ENCODE peak calls at places on chromosome X, in six cellular contexts. One of them, this sample, is unnamed.

GRCh38 chrX:16196829-16197228 is 29.5 kb downstream of the MAGEB17 start:
- DNase-seq in RPMI8226: no peak
- DNase-seq in psoas muscle: no peak
- DNase-seq in SIG-M5: no peak
- DNase-seq in caudate nucleus: no peak
- DNase-seq in pons: no peak
- DNase-seq in this sample: no peak

GRCh38 chrX:127490000-127490399 is 562.2 kb downstream of the ACTRT1 start:
- DNase-seq in RPMI8226: no peak
- DNase-seq in psoas muscle: no peak
- DNase-seq in SIG-M5: no peak
- DNase-seq in caudate nucleus: no peak
- DNase-seq in pons: no peak
- DNase-seq in this sample: no peak

GRCh38 chrX:80576815-80577533 is 156.7 kb downstream of the TENT5D start:
- DNase-seq in RPMI8226: no peak
- DNase-seq in psoas muscle: no peak
- DNase-seq in SIG-M5: no peak
- DNase-seq in caudate nucleus: no peak
- DNase-seq in pons: no peak
- DNase-seq in this sample: no peak

GRCh38 chrX:110317079-110317819 is 636 bp downstream of the AMMECR1 start:
- DNase-seq in RPMI8226: peak
- DNase-seq in psoas muscle: peak
- DNase-seq in SIG-M5: no peak
- DNase-seq in caudate nucleus: peak
- DNase-seq in pons: peak
- DNase-seq in this sample: no peak

GRCh38 chrX:17584248-17584681 is 153.0 kb upstream of the SCML1 start:
- DNase-seq in RPMI8226: no peak
- DNase-seq in psoas muscle: no peak
- DNase-seq in SIG-M5: no peak
- DNase-seq in caudate nucleus: no peak
- DNase-seq in pons: no peak
- DNase-seq in this sample: no peak

GRCh38 chrX:68846536-68846935 is 17.7 kb downstream of the EFNB1 start:
- DNase-seq in RPMI8226: no peak
- DNase-seq in psoas muscle: no peak
- DNase-seq in SIG-M5: no peak
- DNase-seq in caudate nucleus: no peak
- DNase-seq in pons: no peak
- DNase-seq in this sample: no peak

GRCh38 chrX:41047878-41048534 is 37.2 kb upstream of the USP9X start:
- DNase-seq in RPMI8226: no peak
- DNase-seq in psoas muscle: no peak
- DNase-seq in SIG-M5: no peak
- DNase-seq in caudate nucleus: no peak
- DNase-seq in pons: no peak
- DNase-seq in this sample: no peak

GRCh38 chrX:106612403-106612789 is 618 bp downstream of the RADX start:
- DNase-seq in RPMI8226: no peak
- DNase-seq in psoas muscle: no peak
- DNase-seq in SIG-M5: no peak
- DNase-seq in caudate nucleus: no peak
- DNase-seq in pons: peak
- DNase-seq in this sample: no peak

GRCh38 chrX:5306654-5307121 is 922.0 kb downstream of the NLGN4X start:
- DNase-seq in RPMI8226: no peak
- DNase-seq in psoas muscle: no peak
- DNase-seq in SIG-M5: no peak
- DNase-seq in caudate nucleus: no peak
- DNase-seq in pons: no peak
- DNase-seq in this sample: no peak

GRCh38 chrX:19214248-19214787 is 92.0 kb upstream of the ADGRG2 start:
- DNase-seq in RPMI8226: no peak
- DNase-seq in psoas muscle: no peak
- DNase-seq in SIG-M5: no peak
- DNase-seq in caudate nucleus: no peak
- DNase-seq in pons: no peak
- DNase-seq in this sample: no peak

GRCh38 chrX:19865567-19866363 is 21.6 kb downstream of the SH3KBP1 start:
- DNase-seq in RPMI8226: no peak
- DNase-seq in psoas muscle: no peak
- DNase-seq in SIG-M5: peak
- DNase-seq in caudate nucleus: no peak
- DNase-seq in pons: peak
- DNase-seq in this sample: no peak

GRCh38 chrX:17535229-17535628 is 160.2 kb downstream of the NHS start:
- DNase-seq in RPMI8226: peak
- DNase-seq in psoas muscle: no peak
- DNase-seq in SIG-M5: no peak
- DNase-seq in caudate nucleus: no peak
- DNase-seq in pons: no peak
- DNase-seq in this sample: no peak

GRCh38 chrX:24423960-24424359 is 41.1 kb upstream of the PDK3 start:
- DNase-seq in RPMI8226: no peak
- DNase-seq in psoas muscle: no peak
- DNase-seq in SIG-M5: no peak
- DNase-seq in caudate nucleus: no peak
- DNase-seq in pons: no peak
- DNase-seq in this sample: no peak

GRCh38 chrX:48957477-48957826 is at the start of gene OTUD5:
- DNase-seq in RPMI8226: no peak
- DNase-seq in psoas muscle: peak
- DNase-seq in SIG-M5: no peak
- DNase-seq in caudate nucleus: peak
- DNase-seq in pons: no peak
- DNase-seq in this sample: no peak

GRCh38 chrX:79117078-79117477 is 27.4 kb upstream of the GPR174 start:
- DNase-seq in RPMI8226: no peak
- DNase-seq in psoas muscle: no peak
- DNase-seq in SIG-M5: no peak
- DNase-seq in caudate nucleus: no peak
- DNase-seq in pons: no peak
- DNase-seq in this sample: no peak

GRCh38 chrX:53128097-53128749 is 34.3 kb downstream of the KANTR start:
- DNase-seq in RPMI8226: no peak
- DNase-seq in psoas muscle: no peak
- DNase-seq in SIG-M5: no peak
- DNase-seq in caudate nucleus: no peak
- DNase-seq in pons: no peak
- DNase-seq in this sample: no peak

GRCh38 chrX:112341598-112341997 is 259.0 kb upstream of the TRPC5 start:
- DNase-seq in RPMI8226: no peak
- DNase-seq in psoas muscle: no peak
- DNase-seq in SIG-M5: no peak
- DNase-seq in caudate nucleus: no peak
- DNase-seq in pons: no peak
- DNase-seq in this sample: no peak

GRCh38 chrX:37599735-37600134 is 28.3 kb downstream of the LANCL3 start:
- DNase-seq in RPMI8226: peak
- DNase-seq in psoas muscle: no peak
- DNase-seq in SIG-M5: no peak
- DNase-seq in caudate nucleus: no peak
- DNase-seq in pons: no peak
- DNase-seq in this sample: no peak

GRCh38 chrX:41596586-41596985 is 92.2 kb upstream of the GPR34 start:
- DNase-seq in RPMI8226: no peak
- DNase-seq in psoas muscle: no peak
- DNase-seq in SIG-M5: no peak
- DNase-seq in caudate nucleus: no peak
- DNase-seq in pons: no peak
- DNase-seq in this sample: no peak

GRCh38 chrX:24996096-24996709 is 19.6 kb downstream of the ARX start:
- DNase-seq in RPMI8226: no peak
- DNase-seq in psoas muscle: no peak
- DNase-seq in SIG-M5: no peak
- DNase-seq in caudate nucleus: no peak
- DNase-seq in pons: no peak
- DNase-seq in this sample: no peak

GRCh38 chrX:151161690-151162089 is 14.7 kb upstream of the GPR50 start:
- DNase-seq in RPMI8226: no peak
- DNase-seq in psoas muscle: no peak
- DNase-seq in SIG-M5: no peak
- DNase-seq in caudate nucleus: no peak
- DNase-seq in pons: no peak
- DNase-seq in this sample: no peak

GRCh38 chrX:68238568-68238967 is 194.7 kb downstream of the OPHN1 start:
- DNase-seq in RPMI8226: peak
- DNase-seq in psoas muscle: no peak
- DNase-seq in SIG-M5: no peak
- DNase-seq in caudate nucleus: no peak
- DNase-seq in pons: no peak
- DNase-seq in this sample: no peak

GRCh38 chrX:39335447-39336235 is 534.4 kb downstream of the MID1IP1 start:
- DNase-seq in RPMI8226: peak
- DNase-seq in psoas muscle: no peak
- DNase-seq in SIG-M5: no peak
- DNase-seq in caudate nucleus: no peak
- DNase-seq in pons: no peak
- DNase-seq in this sample: no peak

GRCh38 chrX:154458954-154459829 is 1.1 kb downstream of the PLXNA3 start:
- DNase-seq in RPMI8226: peak
- DNase-seq in psoas muscle: no peak
- DNase-seq in SIG-M5: no peak
- DNase-seq in caudate nucleus: no peak
- DNase-seq in pons: no peak
- DNase-seq in this sample: no peak

GRCh38 chrX:45344597-45344996 is 143.9 kb upstream of the DIPK2B start:
- DNase-seq in RPMI8226: no peak
- DNase-seq in psoas muscle: no peak
- DNase-seq in SIG-M5: no peak
- DNase-seq in caudate nucleus: no peak
- DNase-seq in pons: no peak
- DNase-seq in this sample: peak

GRCh38 chrX:130086414-130087207 is 23.7 kb downstream of the ELF4 start:
- DNase-seq in RPMI8226: no peak
- DNase-seq in psoas muscle: no peak
- DNase-seq in SIG-M5: peak
- DNase-seq in caudate nucleus: no peak
- DNase-seq in pons: no peak
- DNase-seq in this sample: no peak

GRCh38 chrX:106959897-106960296 is 39.7 kb downstream of the CLDN2 start:
- DNase-seq in RPMI8226: no peak
- DNase-seq in psoas muscle: no peak
- DNase-seq in SIG-M5: no peak
- DNase-seq in caudate nucleus: no peak
- DNase-seq in pons: peak
- DNase-seq in this sample: no peak

GRCh38 chrX:21723814-21724213 is 34.1 kb downstream of the SMPX start:
- DNase-seq in RPMI8226: no peak
- DNase-seq in psoas muscle: no peak
- DNase-seq in SIG-M5: no peak
- DNase-seq in caudate nucleus: no peak
- DNase-seq in pons: no peak
- DNase-seq in this sample: no peak

GRCh38 chrX:18617351-18617750 is 54.6 kb downstream of the RS1 start:
- DNase-seq in RPMI8226: no peak
- DNase-seq in psoas muscle: no peak
- DNase-seq in SIG-M5: no peak
- DNase-seq in caudate nucleus: no peak
- DNase-seq in pons: no peak
- DNase-seq in this sample: peak

GRCh38 chrX:68838571-68838910 is 9.7 kb downstream of the EFNB1 start:
- DNase-seq in RPMI8226: no peak
- DNase-seq in psoas muscle: no peak
- DNase-seq in SIG-M5: no peak
- DNase-seq in caudate nucleus: no peak
- DNase-seq in pons: no peak
- DNase-seq in this sample: no peak

GRCh38 chrX:49282647-49283011 is 13.0 kb downstream of the PPP1R3F start:
- DNase-seq in RPMI8226: no peak
- DNase-seq in psoas muscle: no peak
- DNase-seq in SIG-M5: no peak
- DNase-seq in caudate nucleus: no peak
- DNase-seq in pons: peak
- DNase-seq in this sample: peak

GRCh38 chrX:86946569-86946968 is 571.0 kb upstream of the KLHL4 start:
- DNase-seq in RPMI8226: peak
- DNase-seq in psoas muscle: no peak
- DNase-seq in SIG-M5: no peak
- DNase-seq in caudate nucleus: no peak
- DNase-seq in pons: peak
- DNase-seq in this sample: no peak

GRCh38 chrX:18098704-18099103 is 122.0 kb downstream of the BEND2 start:
- DNase-seq in RPMI8226: no peak
- DNase-seq in psoas muscle: no peak
- DNase-seq in SIG-M5: no peak
- DNase-seq in caudate nucleus: no peak
- DNase-seq in pons: no peak
- DNase-seq in this sample: no peak

GRCh38 chrX:129980043-129980442 is 2.4 kb upstream of the BCORL1 start:
- DNase-seq in RPMI8226: no peak
- DNase-seq in psoas muscle: peak
- DNase-seq in SIG-M5: no peak
- DNase-seq in caudate nucleus: no peak
- DNase-seq in pons: no peak
- DNase-seq in this sample: no peak

GRCh38 chrX:121851033-121851432 is 803.6 kb downstream of the GLUD2 start:
- DNase-seq in RPMI8226: no peak
- DNase-seq in psoas muscle: no peak
- DNase-seq in SIG-M5: no peak
- DNase-seq in caudate nucleus: no peak
- DNase-seq in pons: no peak
- DNase-seq in this sample: peak

GRCh38 chrX:40891798-40892197 is 156.5 kb upstream of the MED14 start:
- DNase-seq in RPMI8226: no peak
- DNase-seq in psoas muscle: no peak
- DNase-seq in SIG-M5: no peak
- DNase-seq in caudate nucleus: no peak
- DNase-seq in pons: no peak
- DNase-seq in this sample: no peak

GRCh38 chrX:55127692-55128091 is 38.9 kb downstream of the PAGE2 start:
- DNase-seq in RPMI8226: no peak
- DNase-seq in psoas muscle: no peak
- DNase-seq in SIG-M5: no peak
- DNase-seq in caudate nucleus: no peak
- DNase-seq in pons: no peak
- DNase-seq in this sample: no peak

This sample was measured in HFF-Myc.